ENCODE peak calls at places on chromosomes 5 and 9, in nine cellular contexts. One of them, this sample, is unnamed.

GRCh38 chr9:97651646-97652045 is 18.0 kb downstream of the NCBP1 start:
- DNase-seq in GM12878: no peak
- DNase-seq in DND-41: no peak
- DNase-seq in lung: no peak
- DNase-seq in cardiac fibroblast: peak; percentile 12
- DNase-seq in AG10803: no peak
- DNase-seq in Panc1: no peak
- DNase-seq in lower leg skin: no peak
- DNase-seq in psoas muscle: no peak
- DNase-seq in this sample: no peak

GRCh38 chr9:105443121-105443520 is 4.7 kb upstream of the FSD1L start:
- DNase-seq in GM12878: no peak
- DNase-seq in DND-41: no peak
- DNase-seq in lung: no peak
- DNase-seq in cardiac fibroblast: no peak
- DNase-seq in AG10803: no peak
- DNase-seq in Panc1: no peak
- DNase-seq in lower leg skin: no peak
- DNase-seq in psoas muscle: no peak
- DNase-seq in this sample: no peak

GRCh38 chr9:136327313-136327971 is at the start of gene GPSM1:
- DNase-seq in GM12878: no peak
- DNase-seq in DND-41: peak; percentile 28
- DNase-seq in lung: no peak
- DNase-seq in cardiac fibroblast: peak; percentile 38
- DNase-seq in AG10803: peak; percentile 57
- DNase-seq in Panc1: no peak
- DNase-seq in lower leg skin: no peak
- DNase-seq in psoas muscle: peak; percentile 56
- DNase-seq in this sample: peak; percentile 66

GRCh38 chr5:51201024-51201423 is 182.2 kb upstream of the ISL1 start:
- DNase-seq in GM12878: no peak
- DNase-seq in DND-41: no peak
- DNase-seq in lung: no peak
- DNase-seq in cardiac fibroblast: no peak
- DNase-seq in AG10803: no peak
- DNase-seq in Panc1: no peak
- DNase-seq in lower leg skin: no peak
- DNase-seq in psoas muscle: no peak
- DNase-seq in this sample: no peak

GRCh38 chr9:86977205-86977835 is 30.0 kb upstream of the GAS1 start:
- DNase-seq in GM12878: no peak
- DNase-seq in DND-41: no peak
- DNase-seq in lung: no peak
- DNase-seq in cardiac fibroblast: peak; percentile 67
- DNase-seq in AG10803: peak; percentile 84
- DNase-seq in Panc1: no peak
- DNase-seq in lower leg skin: no peak
- DNase-seq in psoas muscle: no peak
- DNase-seq in this sample: no peak

GRCh38 chr5:181188700-181189362 is 16.2 kb downstream of the TRIM7 start:
- DNase-seq in GM12878: peak; percentile 85
- DNase-seq in DND-41: peak; percentile 80
- DNase-seq in lung: peak; percentile 74
- DNase-seq in cardiac fibroblast: peak; percentile 89
- DNase-seq in AG10803: peak; percentile 66
- DNase-seq in Panc1: no peak
- DNase-seq in lower leg skin: peak; percentile 88
- DNase-seq in psoas muscle: peak; percentile 57
- DNase-seq in this sample: peak; percentile 80

GRCh38 chr9:68678430-68678829 is 26.6 kb upstream of the PIP5K1B start:
- DNase-seq in GM12878: no peak
- DNase-seq in DND-41: no peak
- DNase-seq in lung: no peak
- DNase-seq in cardiac fibroblast: no peak
- DNase-seq in AG10803: no peak
- DNase-seq in Panc1: no peak
- DNase-seq in lower leg skin: no peak
- DNase-seq in psoas muscle: no peak
- DNase-seq in this sample: peak; percentile 10

GRCh38 chr5:17378346-17378984 is 119.6 kb upstream of the TAF11L2 start:
- DNase-seq in GM12878: no peak
- DNase-seq in DND-41: no peak
- DNase-seq in lung: no peak
- DNase-seq in cardiac fibroblast: peak; percentile 64
- DNase-seq in AG10803: peak; percentile 74
- DNase-seq in Panc1: no peak
- DNase-seq in lower leg skin: no peak
- DNase-seq in psoas muscle: no peak
- DNase-seq in this sample: peak; percentile 98

GRCh38 chr5:110021251-110021650 is 331.5 kb downstream of the MAN2A1 start:
- DNase-seq in GM12878: no peak
- DNase-seq in DND-41: no peak
- DNase-seq in lung: no peak
- DNase-seq in cardiac fibroblast: no peak
- DNase-seq in AG10803: no peak
- DNase-seq in Panc1: no peak
- DNase-seq in lower leg skin: no peak
- DNase-seq in psoas muscle: no peak
- DNase-seq in this sample: no peak

GRCh38 chr5:140166911-140167310 is 8.1 kb upstream of the CYSTM1 start:
- DNase-seq in GM12878: no peak
- DNase-seq in DND-41: no peak
- DNase-seq in lung: no peak
- DNase-seq in cardiac fibroblast: no peak
- DNase-seq in AG10803: no peak
- DNase-seq in Panc1: no peak
- DNase-seq in lower leg skin: no peak
- DNase-seq in psoas muscle: no peak
- DNase-seq in this sample: no peak

GRCh38 chr9:7507026-7507425 is 292.6 kb downstream of the DMAC1 start:
- DNase-seq in GM12878: no peak
- DNase-seq in DND-41: no peak
- DNase-seq in lung: no peak
- DNase-seq in cardiac fibroblast: no peak
- DNase-seq in AG10803: no peak
- DNase-seq in Panc1: no peak
- DNase-seq in lower leg skin: no peak
- DNase-seq in psoas muscle: no peak
- DNase-seq in this sample: no peak

GRCh38 chr9:5388026-5388806 is 48.5 kb upstream of the RLN1 start:
- DNase-seq in GM12878: no peak
- DNase-seq in DND-41: no peak
- DNase-seq in lung: no peak
- DNase-seq in cardiac fibroblast: peak; percentile 56
- DNase-seq in AG10803: peak; percentile 64
- DNase-seq in Panc1: no peak
- DNase-seq in lower leg skin: no peak
- DNase-seq in psoas muscle: no peak
- DNase-seq in this sample: peak; percentile 23

GRCh38 chr9:68913054-68913453 is 100.9 kb downstream of the PRKACG start:
- DNase-seq in GM12878: no peak
- DNase-seq in DND-41: no peak
- DNase-seq in lung: no peak
- DNase-seq in cardiac fibroblast: no peak
- DNase-seq in AG10803: no peak
- DNase-seq in Panc1: no peak
- DNase-seq in lower leg skin: no peak
- DNase-seq in psoas muscle: no peak
- DNase-seq in this sample: no peak

GRCh38 chr5:164233796-164234195 is 728.4 kb downstream of the MAT2B start:
- DNase-seq in GM12878: no peak
- DNase-seq in DND-41: no peak
- DNase-seq in lung: no peak
- DNase-seq in cardiac fibroblast: peak; percentile 66
- DNase-seq in AG10803: no peak
- DNase-seq in Panc1: no peak
- DNase-seq in lower leg skin: no peak
- DNase-seq in psoas muscle: no peak
- DNase-seq in this sample: no peak

GRCh38 chr9:136021891-136022681 is 60.9 kb upstream of the UBAC1 start:
- DNase-seq in GM12878: no peak
- DNase-seq in DND-41: no peak
- DNase-seq in lung: no peak
- DNase-seq in cardiac fibroblast: no peak
- DNase-seq in AG10803: no peak
- DNase-seq in Panc1: no peak
- DNase-seq in lower leg skin: no peak
- DNase-seq in psoas muscle: peak; percentile 11
- DNase-seq in this sample: no peak

GRCh38 chr5:9468070-9468388 is 77.8 kb downstream of the SEMA5A start:
- DNase-seq in GM12878: no peak
- DNase-seq in DND-41: no peak
- DNase-seq in lung: no peak
- DNase-seq in cardiac fibroblast: peak; percentile 80
- DNase-seq in AG10803: peak; percentile 88
- DNase-seq in Panc1: no peak
- DNase-seq in lower leg skin: peak; percentile 54
- DNase-seq in psoas muscle: no peak
- DNase-seq in this sample: peak; percentile 90

GRCh38 chr9:78314953-78315870 is 18.3 kb downstream of the PSAT1 start:
- DNase-seq in GM12878: no peak
- DNase-seq in DND-41: no peak
- DNase-seq in lung: no peak
- DNase-seq in cardiac fibroblast: peak; percentile 34
- DNase-seq in AG10803: peak; percentile 96
- DNase-seq in Panc1: no peak
- DNase-seq in lower leg skin: no peak
- DNase-seq in psoas muscle: no peak
- DNase-seq in this sample: peak; percentile 27

GRCh38 chr5:71586052-71586940 is 844 bp upstream of the MCCC2 start:
- DNase-seq in GM12878: peak; percentile 23
- DNase-seq in DND-41: peak; percentile 47
- DNase-seq in lung: no peak
- DNase-seq in cardiac fibroblast: peak; percentile 41
- DNase-seq in AG10803: peak; percentile 77
- DNase-seq in Panc1: peak; percentile 22
- DNase-seq in lower leg skin: no peak
- DNase-seq in psoas muscle: no peak
- DNase-seq in this sample: peak; percentile 86

GRCh38 chr5:132459031-132459982 is 31.3 kb downstream of the IRF1 start:
- DNase-seq in GM12878: no peak
- DNase-seq in DND-41: peak; percentile 42
- DNase-seq in lung: peak; percentile 48
- DNase-seq in cardiac fibroblast: peak; percentile 69
- DNase-seq in AG10803: peak; percentile 85
- DNase-seq in Panc1: no peak
- DNase-seq in lower leg skin: no peak
- DNase-seq in psoas muscle: peak; percentile 56
- DNase-seq in this sample: peak; percentile 85

DNA sequence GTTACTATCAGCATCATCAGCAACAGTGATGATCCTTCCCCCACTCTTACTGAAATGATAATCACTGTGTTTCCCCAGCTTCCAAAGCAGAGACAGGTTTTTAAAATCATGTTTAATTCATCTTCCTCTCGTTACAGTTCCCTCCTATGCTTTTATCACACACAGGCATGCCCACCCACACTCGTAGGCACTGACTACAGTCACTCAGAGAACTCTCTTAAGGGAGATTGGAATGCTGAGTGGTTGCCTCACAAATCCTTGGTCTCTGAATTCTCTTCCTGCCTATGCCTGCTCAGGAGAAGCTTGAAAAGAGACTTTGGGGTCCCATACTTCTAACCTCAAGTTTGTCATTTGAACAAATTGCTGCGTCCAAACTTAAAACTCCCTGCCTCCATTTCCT is 179.2 kb downstream of the FRMD3 start:
- DNase-seq in GM12878: no peak
- DNase-seq in DND-41: no peak
- DNase-seq in lung: no peak
- DNase-seq in cardiac fibroblast: no peak
- DNase-seq in AG10803: no peak
- DNase-seq in Panc1: no peak
- DNase-seq in lower leg skin: no peak
- DNase-seq in psoas muscle: no peak
- DNase-seq in this sample: no peak
- H3K4me3 ChIP-seq in GM12878: no peak overlapping the region
- H3K4me3 ChIP-seq in DND-41: no peak overlapping the region
- H3K4me3 ChIP-seq in lung: no peak overlapping the region
- H3K4me3 ChIP-seq in cardiac fibroblast: no peak overlapping the region
- H3K4me3 ChIP-seq in AG10803: no peak overlapping the region
- H3K4me3 ChIP-seq in Panc1: no peak overlapping the region
- H3K4me3 ChIP-seq in lower leg skin: no peak overlapping the region
- H3K4me3 ChIP-seq in psoas muscle: no peak overlapping the region
- H3K4me3 ChIP-seq in this sample: no peak overlapping the region

GRCh38 chr9:132220069-132220468 is 58.2 kb downstream of the NTNG2 start:
- DNase-seq in GM12878: no peak
- DNase-seq in DND-41: no peak
- DNase-seq in lung: no peak
- DNase-seq in cardiac fibroblast: no peak
- DNase-seq in AG10803: no peak
- DNase-seq in Panc1: no peak
- DNase-seq in lower leg skin: no peak
- DNase-seq in psoas muscle: no peak
- DNase-seq in this sample: no peak
- TF ChIP-seq CTCF in GM12878: no peak
- TF ChIP-seq CTCF in DND-41: no peak
- TF ChIP-seq CTCF in lung: no peak
- TF ChIP-seq CTCF in cardiac fibroblast: no peak
- TF ChIP-seq CTCF in AG10803: no peak
- TF ChIP-seq CTCF in Panc1: no peak
- TF ChIP-seq CTCF in lower leg skin: no peak
- TF ChIP-seq CTCF in psoas muscle: no peak
- TF ChIP-seq CTCF in this sample: no peak

GRCh38 chr9:112097712-112098688 is 77.1 kb downstream of the SUSD1 start:
- DNase-seq in GM12878: no peak
- DNase-seq in DND-41: peak; percentile 74
- DNase-seq in lung: peak; percentile 64
- DNase-seq in cardiac fibroblast: peak; percentile 86
- DNase-seq in AG10803: peak; percentile 73
- DNase-seq in Panc1: peak; percentile 38
- DNase-seq in lower leg skin: no peak
- DNase-seq in psoas muscle: peak; percentile 22
- DNase-seq in this sample: peak; percentile 79
- H3K4me3 ChIP-seq in GM12878: no peak overlapping the region
- H3K4me3 ChIP-seq in DND-41: no peak overlapping the region
- H3K4me3 ChIP-seq in lung: no peak overlapping the region
- H3K4me3 ChIP-seq in cardiac fibroblast: no peak overlapping the region
- H3K4me3 ChIP-seq in AG10803: no peak overlapping the region
- H3K4me3 ChIP-seq in Panc1: no peak overlapping the region
- H3K4me3 ChIP-seq in lower leg skin: no peak overlapping the region
- H3K4me3 ChIP-seq in psoas muscle: no peak overlapping the region
- H3K4me3 ChIP-seq in this sample: no peak overlapping the region

DNA sequence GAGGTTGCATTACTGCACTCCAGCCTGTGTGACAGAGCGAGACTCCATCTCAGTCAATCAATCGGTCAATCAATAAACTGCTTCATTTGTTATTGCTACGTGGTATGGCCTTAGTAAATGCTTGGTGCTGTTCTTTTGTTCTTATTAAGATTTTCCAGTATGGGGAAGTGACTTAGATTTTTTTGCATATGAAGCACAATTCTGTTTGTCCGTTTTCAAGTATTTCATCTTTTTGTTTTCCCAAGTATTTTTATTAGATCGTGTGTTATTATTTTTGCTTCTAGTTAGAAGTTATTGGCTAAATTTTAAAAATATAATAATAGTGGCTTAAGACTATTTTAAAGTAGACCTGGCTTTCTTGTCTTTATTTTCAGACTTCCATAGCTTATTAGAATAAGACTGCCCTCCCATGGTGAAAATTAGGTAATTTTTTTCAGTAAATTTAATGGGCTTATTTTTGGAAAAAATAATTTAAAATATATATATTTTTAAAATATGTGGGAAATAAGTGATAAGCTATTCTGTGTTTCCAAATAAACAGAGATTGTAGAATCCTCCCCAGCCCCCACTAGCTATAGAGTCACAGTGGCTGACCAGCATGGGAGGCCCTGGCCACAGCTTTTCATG is 14.7 kb upstream of the OMD start:
- DNase-seq in GM12878: no peak
- DNase-seq in DND-41: no peak
- DNase-seq in lung: no peak
- DNase-seq in cardiac fibroblast: peak; percentile 61
- DNase-seq in AG10803: peak; percentile 45
- DNase-seq in Panc1: no peak
- DNase-seq in lower leg skin: no peak
- DNase-seq in psoas muscle: no peak
- DNase-seq in this sample: peak; percentile 48
- TF ChIP-seq CTCF in GM12878: no peak
- TF ChIP-seq CTCF in DND-41: peak; percentile 12
- TF ChIP-seq CTCF in lung: no peak
- TF ChIP-seq CTCF in cardiac fibroblast: peak; percentile 24
- TF ChIP-seq CTCF in AG10803: peak; percentile 52
- TF ChIP-seq CTCF in Panc1: no peak
- TF ChIP-seq CTCF in lower leg skin: no peak
- TF ChIP-seq CTCF in psoas muscle: peak; percentile 22
- TF ChIP-seq CTCF in this sample: peak; percentile 30

This sample was measured in fibroblast of villous mesenchyme.